ENCODE peak calls at places on chromosomes 5 and 9, in eight cellular contexts. D, T, K, U, B, V, I and N are unnamed samples.

GRCh38 chr5:6718161-6718681 is 5.0 kb downstream of the TENT4A start:
- DNase-seq in I (no peak), B (no peak), V (no peak), U (no peak), K (no peak), T (no peak), D (no peak), N (no peak)

GRCh38 chr5:33476992-33477391 is 36.2 kb downstream of the TARS1 start:
- DNase-seq in U (no peak), I (no peak), D (no peak), K (no peak), T (no peak), B (no peak), V (no peak), N (no peak)

GRCh38 chr9:78188594-78188993 is 47.3 kb upstream of the CEP78 start:
- DNase-seq in T (no peak), D (no peak), V (no peak), I (no peak), B (no peak), K (no peak), U (no peak), N (no peak)

GRCh38 chr5:88925692-88926490 is 42.9 kb upstream of the MEF2C start:
- DNase-seq in I (no peak), V (no peak), U (no peak), T (no peak), K (no peak), D (peak), B (no peak), N (no peak)

GRCh38 chr5:62477801-62478200 is 65.2 kb downstream of the IPO11 start:
- DNase-seq in D (no peak), T (no peak), U (no peak), V (no peak), I (no peak), K (no peak), B (no peak), N (no peak)

GRCh38 chr9:132797861-132798659 is 80.0 kb downstream of the AK8 start:
- DNase-seq in V (no peak), U (no peak), D (no peak), K (no peak), T (no peak), B (no peak), I (no peak), N (no peak)

GRCh38 chr5:55852503-55852902 is 1.3 kb downstream of the IL31RA start:
- DNase-seq in D (no peak), T (no peak), U (no peak), I (no peak), V (no peak), B (peak), K (no peak), N (no peak)

GRCh38 chr9:20292002-20292401 is 330.3 kb downstream of the MLLT3 start:
- DNase-seq in I (peak), U (no peak), V (no peak), D (no peak), T (peak), K (peak), B (no peak), N (no peak)

GRCh38 chr5:171745602-171746001 is 40.0 kb upstream of the SMIM23 start:
- DNase-seq in B (no peak), K (no peak), T (no peak), U (no peak), I (no peak), D (no peak), V (no peak), N (no peak)

GRCh38 chr5:5421149-5421960 is 1.1 kb upstream of the ICE1 start:
- DNase-seq in D (peak), I (no peak), B (peak), T (no peak), K (no peak), V (no peak), U (peak), N (peak)

GRCh38 chr9:38682713-38683112 is 37.2 kb downstream of the FAM240B start:
- DNase-seq in U (no peak), T (peak), B (no peak), K (no peak), I (peak), V (no peak), D (no peak), N (peak)

GRCh38 chr9:114437401-114437893 is 49.7 kb upstream of the AKNA start:
- DNase-seq in D (no peak), U (no peak), B (no peak), K (no peak), V (no peak), I (no peak), T (no peak), N (no peak)

GRCh38 chr5:138573949-138574670 is 1.1 kb downstream of the HSPA9 start:
- DNase-seq in U (no peak), K (no peak), V (no peak), D (no peak), I (no peak), T (no peak), B (peak), N (no peak)

GRCh38 chr9:116901260-116901659 is 214.2 kb downstream of the TRIM32 start:
- DNase-seq in I (no peak), D (no peak), V (no peak), B (no peak), U (no peak), K (no peak), T (no peak), N (no peak)

GRCh38 chr5:107565791-107566536 is 104.8 kb downstream of the EFNA5 start:
- DNase-seq in V (no peak), U (no peak), T (no peak), I (no peak), B (no peak), D (no peak), K (no peak), N (no peak)

GRCh38 chr9:79671558-79671957 is 99.8 kb downstream of the TLE4 start:
- DNase-seq in V (no peak), U (no peak), K (no peak), B (no peak), D (no peak), T (peak), I (no peak), N (no peak)

GRCh38 chr9:109047259-109047658 is 34.0 kb upstream of the CTNNAL1 start:
- DNase-seq in I (no peak), T (no peak), K (no peak), V (no peak), B (no peak), U (no peak), D (no peak), N (no peak)

GRCh38 chr9:137451976-137452760 is 7.0 kb downstream of the NSMF start:
- DNase-seq in U (no peak), I (no peak), D (no peak), B (peak), V (no peak), T (no peak), K (no peak), N (no peak)

GRCh38 chr9:133906218-133906617 is 85.9 kb downstream of the VAV2 start:
- DNase-seq in D (no peak), V (no peak), I (no peak), B (no peak), K (no peak), T (no peak), U (no peak), N (no peak)

GRCh38 chr5:125056641-125057345 is 310.4 kb upstream of the ZNF608 start:
- DNase-seq in D (no peak), I (no peak), V (no peak), U (no peak), K (no peak), T (no peak), B (no peak), N (no peak)

GRCh38 chr9:83538172-83538889 is at the start of gene FRMD3:
- DNase-seq in U (peak), I (peak), B (no peak), V (peak), K (peak), T (peak), D (peak), N (peak)

GRCh38 chr9:110214090-110214489 is 6.1 kb upstream of the C9orf152 start:
- DNase-seq in U (no peak), V (no peak), T (no peak), B (no peak), I (peak), D (no peak), K (no peak), N (no peak)

GRCh38 chr5:56350595-56351170 is 117.6 kb upstream of the ANKRD55 start:
- DNase-seq in T (peak), U (no peak), V (no peak), I (peak), B (peak), D (peak), K (peak), N (peak)

GRCh38 chr9:109560470-109561132 is 62.5 kb upstream of the PTPN3 start:
- DNase-seq in V (no peak), I (no peak), U (no peak), T (peak), B (peak), K (peak), D (no peak), N (peak)

GRCh38 chr9:10268500-10269485 is 344.0 kb downstream of the PTPRD start:
- DNase-seq in U (peak), D (peak), I (peak), T (peak), K (peak), B (peak), V (no peak), N (no peak)

GRCh38 chr9:88460583-88461332 is 72.5 kb downstream of the SPIN1 start:
- DNase-seq in T (peak), B (no peak), I (no peak), V (no peak), K (no peak), D (peak), U (no peak), N (no peak)

GRCh38 chr9:117672397-117672796 is 31.8 kb upstream of the TLR4 start:
- DNase-seq in T (peak), B (no peak), U (no peak), V (no peak), D (no peak), K (no peak), I (peak), N (no peak)

GRCh38 chr9:18863821-18864220 is 169.2 kb downstream of the SAXO1 start:
- DNase-seq in I (no peak), D (no peak), K (no peak), T (no peak), U (no peak), V (no peak), B (no peak), N (no peak)

GRCh38 chr5:140244525-140245025 is 58.3 kb downstream of the PFDN1 start:
- DNase-seq in U (peak), V (peak), B (peak), D (peak), I (peak), K (peak), T (peak), N (peak)

GRCh38 chr5:111135946-111136345 is 43.8 kb downstream of the WDR36 start:
- DNase-seq in B (peak), V (no peak), U (no peak), T (peak), I (peak), K (no peak), D (no peak), N (no peak)

GRCh38 chr9:116564266-116564793 is 122.8 kb upstream of the TRIM32 start:
- DNase-seq in I (no peak), T (peak), U (no peak), B (no peak), V (no peak), D (no peak), K (no peak), N (no peak)